ENCODE peak calls at places on chromosomes 12 and 14, in four cellular contexts. One of them, this sample, is unnamed.

GRCh38 chr12:53726946-53727309 is 324 bp downstream of the CALCOCO1 start:
- DNase-seq in A549: peak; percentile 38
- DNase-seq in IMR-90: peak; percentile 34
- DNase-seq in HCT116: no peak
- DNase-seq in this sample: no peak

GRCh38 chr14:67622675-67623074 is 3.0 kb downstream of the ARG2 start:
- DNase-seq in IMR-90: peak; percentile 85
- DNase-seq in A549: no peak
- DNase-seq in HCT116: no peak
- DNase-seq in this sample: peak; percentile 85

GRCh38 chr12:50042693-50043092 is 14.7 kb upstream of the ASIC1 start:
- DNase-seq in A549: no peak
- DNase-seq in IMR-90: no peak
- DNase-seq in HCT116: no peak
- DNase-seq in this sample: no peak

GRCh38 chr12:132248439-132249157 is 80.8 kb downstream of the GALNT9 start:
- DNase-seq in IMR-90: peak; percentile 36
- DNase-seq in HCT116: no peak
- DNase-seq in A549: no peak
- DNase-seq in this sample: no peak

GRCh38 chr12:49288412-49288853 is 6.5 kb upstream of the PRPH start:
- DNase-seq in IMR-90: peak; percentile 55
- DNase-seq in A549: peak; percentile 70
- DNase-seq in HCT116: peak; percentile 46
- DNase-seq in this sample: peak; percentile 34

GRCh38 chr12:132716356-132716755 is 5.7 kb downstream of the PGAM5 start:
- DNase-seq in A549: no peak
- DNase-seq in IMR-90: no peak
- DNase-seq in HCT116: no peak
- DNase-seq in this sample: no peak

GRCh38 chr14:81437226-81437625 is 37.1 kb upstream of the STON2 start:
- DNase-seq in HCT116: no peak
- DNase-seq in A549: no peak
- DNase-seq in IMR-90: no peak
- DNase-seq in this sample: no peak

GRCh38 chr14:100289916-100290606 is 16.2 kb downstream of the SLC25A29 start:
- DNase-seq in A549: no peak
- DNase-seq in HCT116: no peak
- DNase-seq in IMR-90: no peak
- DNase-seq in this sample: no peak

GRCh38 chr14:99707420-99707819 is 23.3 kb downstream of the CYP46A1 start:
- DNase-seq in IMR-90: no peak
- DNase-seq in A549: no peak
- DNase-seq in HCT116: no peak
- DNase-seq in this sample: no peak

GRCh38 chr12:42469355-42470006 is 120.1 kb downstream of the PRICKLE1 start:
- DNase-seq in HCT116: no peak
- DNase-seq in A549: no peak
- DNase-seq in IMR-90: no peak
- DNase-seq in this sample: no peak

GRCh38 chr12:94172973-94173372 is 24.6 kb downstream of the PLXNC1 start:
- DNase-seq in IMR-90: peak; percentile 99
- DNase-seq in HCT116: no peak
- DNase-seq in A549: no peak
- DNase-seq in this sample: peak; percentile 94

GRCh38 chr12:96078281-96078761 is 42.9 kb upstream of the LTA4H start:
- DNase-seq in HCT116: no peak
- DNase-seq in IMR-90: peak; percentile 15
- DNase-seq in A549: no peak
- DNase-seq in this sample: no peak

GRCh38 chr14:90023176-90023896 is 38.5 kb upstream of the KCNK13 start:
- DNase-seq in IMR-90: peak; percentile 31
- DNase-seq in A549: no peak
- DNase-seq in HCT116: no peak
- DNase-seq in this sample: no peak

GRCh38 chr12:111353603-111354295 is 15.1 kb downstream of the PHETA1 start:
- DNase-seq in HCT116: no peak
- DNase-seq in A549: no peak
- DNase-seq in IMR-90: no peak
- DNase-seq in this sample: no peak

GRCh38 chr14:65277580-65278270 is 134.8 kb upstream of the FUT8 start:
- DNase-seq in IMR-90: no peak
- DNase-seq in A549: no peak
- DNase-seq in HCT116: no peak
- DNase-seq in this sample: no peak

GRCh38 chr12:91091916-91092715 is 19.2 kb downstream of the LUM start:
- DNase-seq in A549: no peak
- DNase-seq in HCT116: no peak
- DNase-seq in IMR-90: no peak
- DNase-seq in this sample: no peak

GRCh38 chr14:32230181-32230580 is 27.1 kb upstream of the RNU6-8 start:
- DNase-seq in A549: peak; percentile 43
- DNase-seq in HCT116: no peak
- DNase-seq in IMR-90: peak; percentile 33
- DNase-seq in this sample: no peak

GRCh38 chr14:64556526-64556925 is 6.8 kb downstream of the PPP1R36 start:
- DNase-seq in HCT116: no peak
- DNase-seq in IMR-90: peak; percentile 92
- DNase-seq in A549: no peak
- DNase-seq in this sample: no peak

GRCh38 chr12:100733817-100734593 is 60.6 kb upstream of the ANO4 start:
- DNase-seq in HCT116: peak; percentile 21
- DNase-seq in IMR-90: peak; percentile 60
- DNase-seq in A549: peak; percentile 17
- DNase-seq in this sample: peak; percentile 20

GRCh38 chr12:5063149-5063548 is 19.5 kb downstream of the KCNA5 start:
- DNase-seq in A549: no peak
- DNase-seq in IMR-90: no peak
- DNase-seq in HCT116: no peak
- DNase-seq in this sample: no peak

GRCh38 chr14:66955159-66955558 is 234.1 kb upstream of the GARIN2 start:
- DNase-seq in IMR-90: no peak
- DNase-seq in HCT116: no peak
- DNase-seq in A549: no peak
- DNase-seq in this sample: no peak

GRCh38 chr12:16579041-16579440 is 26.9 kb downstream of the LMO3 start:
- DNase-seq in A549: no peak
- DNase-seq in IMR-90: no peak
- DNase-seq in HCT116: no peak
- DNase-seq in this sample: no peak

GRCh38 chr12:16568873-16569272 is 37.1 kb downstream of the LMO3 start:
- DNase-seq in HCT116: no peak
- DNase-seq in IMR-90: no peak
- DNase-seq in A549: no peak
- DNase-seq in this sample: no peak

GRCh38 chr12:16573652-16574077 is 32.3 kb downstream of the LMO3 start:
- DNase-seq in IMR-90: peak; percentile 32
- DNase-seq in HCT116: no peak
- DNase-seq in A549: no peak
- DNase-seq in this sample: peak; percentile 18
- TF ChIP-seq CEBPB in IMR-90: peak; percentile 5
- TF ChIP-seq CEBPB in HCT116: no peak
- TF ChIP-seq CEBPB in A549: no peak
- TF ChIP-seq CEBPB in this sample: peak; percentile 81

GRCh38 chr14:55103005-55103640 is 25.9 kb upstream of the LGALS3 start:
- DNase-seq in HCT116: peak; percentile 97
- DNase-seq in IMR-90: peak; percentile 95
- DNase-seq in A549: peak; percentile 92
- DNase-seq in this sample: peak; percentile 95
- TF ChIP-seq CEBPB in HCT116: no peak
- TF ChIP-seq CEBPB in IMR-90: no peak
- TF ChIP-seq CEBPB in A549: peak; percentile 32
- TF ChIP-seq CEBPB in this sample: no peak

GRCh38 chr12:6199531-6200265 is 502 bp upstream of the CD9 start:
- DNase-seq in IMR-90: no peak
- DNase-seq in A549: no peak
- DNase-seq in HCT116: no peak
- DNase-seq in this sample: no peak
- TF ChIP-seq CEBPB in IMR-90: no peak
- TF ChIP-seq CEBPB in A549: no peak
- TF ChIP-seq CEBPB in HCT116: no peak
- TF ChIP-seq CEBPB in this sample: no peak

DNA sequence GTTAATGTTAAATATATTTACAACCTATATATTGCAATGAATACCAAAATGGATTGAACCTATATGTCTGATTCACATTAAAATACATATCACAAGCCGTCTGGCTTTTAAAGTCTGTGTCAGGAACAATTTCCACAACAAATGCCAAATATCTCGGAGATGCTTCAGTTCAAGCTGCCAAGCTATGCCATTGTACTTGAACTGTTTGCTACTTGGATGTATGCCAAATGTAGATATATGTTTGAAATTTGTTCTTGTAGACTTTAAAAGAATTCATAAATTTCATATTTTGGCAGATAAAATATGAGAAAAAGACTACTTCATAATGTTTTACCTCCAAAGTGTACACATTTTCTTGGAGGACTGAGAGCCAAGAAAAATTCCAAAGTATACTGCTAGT is 37.0 kb downstream of the WASHC3 start:
- DNase-seq in IMR-90: no peak
- DNase-seq in HCT116: no peak
- DNase-seq in A549: no peak
- DNase-seq in this sample: no peak
- TF ChIP-seq CEBPB in IMR-90: no peak
- TF ChIP-seq CEBPB in HCT116: no peak
- TF ChIP-seq CEBPB in A549: no peak
- TF ChIP-seq CEBPB in this sample: no peak

GRCh38 chr14:59182641-59183040 is 5.8 kb upstream of the DAAM1 start:
- DNase-seq in IMR-90: no peak
- DNase-seq in HCT116: no peak
- DNase-seq in A549: no peak
- DNase-seq in this sample: no peak
- TF ChIP-seq CEBPB in IMR-90: no peak
- TF ChIP-seq CEBPB in HCT116: no peak
- TF ChIP-seq CEBPB in A549: no peak
- TF ChIP-seq CEBPB in this sample: no peak